ENCODE peak calls at places on chromosome 2, in nine cellular contexts. Z is AG10803; X is CD8-positive, alpha-beta T cell; U is choroid plexus epithelial cell; F is psoas muscle; R is left lung; M is esophagus squamous epithelium; P is foreskin fibroblast; G is tibial artery. V is an unnamed sample.
A peak's percentile ranks its signal among the peaks of the same experiment; 100 is the strongest.

GRCh38 chr2:79235135-79235534 is 75.6 kb upstream of the REG3A start:
- DNase-seq in Z (no peak), X (no peak), U (no peak), F (no peak), R (no peak), M (no peak), P (no peak), G (no peak), V (no peak)

GRCh38 chr2:42102606-42103450 is 55.0 kb downstream of the PKDCC start:
- DNase-seq in Z (peak; percentile 41), X (no peak), U (peak; percentile 85), F (peak; percentile 72), R (peak; percentile 91), M (peak; percentile 29), P (no peak), G (peak; percentile 78), V (peak; percentile 50)

GRCh38 chr2:240300261-240300821 is 135.1 kb upstream of the GPC1 start:
- DNase-seq in Z (peak; percentile 14), X (no peak), U (peak; percentile 41), F (peak; percentile 28), R (no peak), M (no peak), P (no peak), G (no peak), V (no peak)

GRCh38 chr2:130346041-130346740 is 3.5 kb downstream of the IMP4 start:
- DNase-seq in Z (no peak), X (no peak), U (no peak), F (no peak), R (peak; percentile 63), M (no peak), P (no peak), G (no peak), V (no peak)

GRCh38 chr2:3495956-3496355 is 23.4 kb downstream of the ADI1 start:
- DNase-seq in Z (no peak), X (no peak), U (no peak), F (no peak), R (no peak), M (no peak), P (no peak), G (no peak), V (no peak)

GRCh38 chr2:18814387-18814786 is 225.0 kb upstream of the NT5C1B start:
- DNase-seq in Z (peak; percentile 72), X (no peak), U (peak; percentile 91), F (no peak), R (no peak), M (no peak), P (peak; percentile 75), G (no peak), V (no peak)

GRCh38 chr2:16728742-16729141 is 63.1 kb upstream of the CYRIA start:
- DNase-seq in Z (no peak), X (no peak), U (no peak), F (no peak), R (no peak), M (no peak), P (no peak), G (no peak), V (no peak)

GRCh38 chr2:146801886-146802285 is 1042.9 kb upstream of the ACVR2A start:
- DNase-seq in Z (no peak), X (no peak), U (no peak), F (no peak), R (no peak), M (no peak), P (peak; percentile 9), G (no peak), V (no peak)

GRCh38 chr2:68870215-68870614 is 982 bp downstream of the BMP10 start:
- DNase-seq in Z (no peak), X (no peak), U (no peak), F (no peak), R (no peak), M (no peak), P (no peak), G (no peak), V (no peak)

GRCh38 chr2:96985630-96986385 is 572 bp downstream of the FAM178B start:
- DNase-seq in Z (no peak), X (no peak), U (no peak), F (no peak), R (peak; percentile 78), M (no peak), P (no peak), G (no peak), V (no peak)

GRCh38 chr2:624096-624495 is 53.1 kb downstream of the TMEM18 start:
- DNase-seq in Z (no peak), X (no peak), U (no peak), F (no peak), R (no peak), M (no peak), P (no peak), G (no peak), V (no peak)

GRCh38 chr2:72934683-72935610 is 17.6 kb downstream of the EMX1 start:
- DNase-seq in Z (no peak), X (no peak), U (no peak), F (peak; percentile 42), R (no peak), M (no peak), P (no peak), G (no peak), V (no peak)

GRCh38 chr2:110842048-110842447 is 109.7 kb downstream of the ACOXL start:
- DNase-seq in Z (no peak), X (no peak), U (no peak), F (no peak), R (no peak), M (no peak), P (no peak), G (no peak), V (no peak)
- TF ChIP-seq CTCF in Z (no peak), X (no peak), U (no peak), F (no peak), R (no peak), M (no peak), P (no peak), G (no peak), V (no peak)

DNA sequence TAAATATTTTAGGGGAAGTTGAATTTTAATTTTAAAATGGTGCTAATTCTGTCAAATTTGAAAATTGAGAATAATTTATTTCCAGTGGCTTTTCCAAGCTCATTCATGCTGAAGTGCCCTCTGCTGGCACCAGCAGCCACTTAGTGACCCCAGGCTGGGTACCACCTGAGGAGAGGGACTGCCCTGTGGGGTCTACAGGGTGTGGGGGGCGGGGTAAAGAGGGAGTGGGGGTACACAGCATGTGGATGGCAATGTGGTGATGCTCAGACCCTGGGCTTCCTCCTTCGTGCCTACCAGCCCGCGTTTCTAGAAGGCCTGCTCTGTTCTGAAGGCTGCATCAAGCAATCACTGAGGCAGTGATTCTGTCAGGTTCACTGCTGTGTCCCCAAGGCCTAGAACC is 45.1 kb upstream of the SCLY start:
- DNase-seq in Z (no peak), X (no peak), U (no peak), F (no peak), R (no peak), M (no peak), P (no peak), G (no peak), V (no peak)
- TF ChIP-seq CTCF in Z (peak; percentile 12), X (no peak), U (peak; percentile 44), F (no peak), R (no peak), M (no peak), P (peak; percentile 11), G (no peak), V (peak; percentile 14)

DNA sequence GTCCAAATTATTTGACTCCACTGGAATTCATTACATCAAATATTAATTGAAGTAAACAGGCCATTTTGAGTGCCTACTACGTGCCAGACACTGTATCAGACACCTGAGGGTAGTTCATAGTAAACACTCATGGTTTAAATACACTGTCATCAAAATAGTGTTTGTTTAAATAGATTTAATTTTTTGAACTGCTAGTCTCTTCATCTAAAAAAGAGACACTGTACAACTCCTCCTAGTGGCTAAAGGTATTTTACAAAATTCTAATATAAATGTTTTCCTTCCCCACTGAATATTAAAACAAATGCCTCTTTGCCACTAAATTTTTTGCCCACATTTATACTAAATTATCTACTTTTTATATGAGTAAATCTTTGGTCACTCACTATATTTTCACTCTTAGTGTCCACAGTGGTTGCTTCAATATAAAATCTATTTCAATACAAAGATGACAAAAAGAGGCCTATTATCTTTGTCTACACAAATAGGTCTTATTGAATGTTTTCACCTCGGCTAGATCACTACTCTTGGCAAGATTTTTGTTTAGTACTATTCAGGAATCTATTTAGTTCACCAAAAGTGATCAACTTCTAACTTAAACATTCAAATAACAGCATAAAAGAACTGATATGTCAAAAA is 122.1 kb downstream of the TMEM247 start:
- DNase-seq in Z (peak; percentile 11), X (no peak), U (peak; percentile 33), F (no peak), R (no peak), M (no peak), P (no peak), G (no peak), V (no peak)
- TF ChIP-seq CTCF in Z (peak; percentile 66), X (peak; percentile 56), U (peak; percentile 50), F (peak; percentile 50), R (no peak), M (no peak), P (peak; percentile 27), G (peak; percentile 37), V (peak; percentile 70)

DNA sequence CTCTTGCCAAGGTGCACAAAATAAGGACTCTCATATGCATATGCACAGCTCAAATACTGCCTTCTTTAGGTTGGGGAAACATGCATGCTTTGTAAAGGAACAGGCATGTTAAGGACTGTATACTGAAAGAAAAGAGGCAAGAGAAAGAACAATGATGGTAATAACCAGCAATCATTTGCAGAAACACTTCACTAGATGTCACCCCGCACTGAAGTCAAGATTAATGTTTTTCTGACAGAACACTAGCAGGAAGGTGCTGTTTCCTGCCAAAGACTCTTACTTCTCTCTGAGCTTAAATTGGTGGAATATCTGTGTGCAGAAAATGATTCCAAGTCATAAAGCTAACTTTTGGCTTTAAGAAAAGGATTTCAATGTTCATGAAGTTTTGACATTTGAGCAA is 19.4 kb upstream of the CSRNP3 start:
- DNase-seq in Z (no peak), X (no peak), U (peak; percentile 21), F (no peak), R (no peak), M (no peak), P (no peak), G (no peak), V (no peak)
- TF ChIP-seq CTCF in Z (no peak), X (no peak), U (no peak), F (no peak), R (no peak), M (no peak), P (no peak), G (no peak), V (no peak)

V was measured in neural crest cell.